ENCODE peak calls at places on chromosome 1, in ten cellular contexts. Y, L, G, K, D, W, E, J, N and A are unnamed samples.

GRCh38 chr1:175272361-175272760 is 79.8 kb upstream of the KIAA0040 start:
- DNase-seq in Y (no peak), L (no peak), G (no peak), K (no peak), D (no peak), W (no peak), E (no peak), J (no peak), N (no peak), A (no peak)

GRCh38 chr1:222310830-222311229 is 237.1 kb downstream of the HHIPL2 start:
- DNase-seq in Y (no peak), L (no peak), G (no peak), K (no peak), D (no peak), W (no peak), E (no peak), J (no peak), N (no peak), A (no peak)

GRCh38 chr1:53500184-53501064 is 41.2 kb downstream of the DMRTB1 start:
- DNase-seq in Y (no peak), L (no peak), G (no peak), K (no peak), D (no peak), W (no peak), E (no peak), J (no peak), N (no peak), A (no peak)

GRCh38 chr1:87979079-87979478 is 650.4 kb downstream of the LMO4 start:
- DNase-seq in Y (no peak), L (no peak), G (no peak), K (no peak), D (no peak), W (no peak), E (no peak), J (no peak), N (no peak), A (no peak)

GRCh38 chr1:58082596-58082995 is 463.9 kb downstream of the OMA1 start:
- DNase-seq in Y (no peak), L (no peak), G (no peak), K (no peak), D (no peak), W (no peak), E (no peak), J (no peak), N (no peak), A (no peak)

GRCh38 chr1:21901986-21902377 is 35.1 kb downstream of the HSPG2 start:
- DNase-seq in Y (no peak), L (no peak), G (no peak), K (no peak), D (no peak), W (no peak), E (no peak), J (no peak), N (no peak), A (no peak)

GRCh38 chr1:240998024-240998423 is 359.0 kb downstream of the RGS7 start:
- DNase-seq in Y (no peak), L (no peak), G (no peak), K (no peak), D (no peak), W (no peak), E (no peak), J (no peak), N (no peak), A (no peak)

GRCh38 chr1:94658221-94658620 is 116.7 kb upstream of the F3 start:
- DNase-seq in Y (no peak), L (no peak), G (no peak), K (no peak), D (no peak), W (no peak), E (no peak), J (peak), N (peak), A (no peak)

GRCh38 chr1:228174482-228175315 is 9.1 kb downstream of the IBA57 start:
- DNase-seq in Y (peak), L (no peak), G (no peak), K (peak), D (no peak), W (no peak), E (peak), J (no peak), N (peak), A (peak)

GRCh38 chr1:89826594-89826993 is 5.8 kb downstream of the LRRC8D start:
- DNase-seq in Y (no peak), L (no peak), G (no peak), K (no peak), D (no peak), W (no peak), E (no peak), J (peak), N (no peak), A (no peak)

GRCh38 chr1:244273845-244274619 is 177.7 kb downstream of the ADSS2 start:
- DNase-seq in Y (peak), L (peak), G (peak), K (no peak), D (peak), W (peak), E (no peak), J (no peak), N (no peak), A (peak)

GRCh38 chr1:53919675-53920066 is 25.7 kb downstream of the DIO1 start:
- DNase-seq in Y (no peak), L (no peak), G (no peak), K (no peak), D (no peak), W (no peak), E (no peak), J (no peak), N (no peak), A (no peak)

GRCh38 chr1:69765941-69766340 is 198.2 kb downstream of the LRRC7 start:
- DNase-seq in Y (no peak), L (no peak), G (no peak), K (no peak), D (no peak), W (no peak), E (no peak), J (no peak), N (no peak), A (no peak)

GRCh38 chr1:47178665-47179022 is 11.2 kb downstream of the PDZK1IP1 start:
- DNase-seq in Y (no peak), L (no peak), G (no peak), K (no peak), D (no peak), W (peak), E (no peak), J (no peak), N (no peak), A (no peak)

GRCh38 chr1:63330331-63330916 is 8.1 kb downstream of the FOXD3 start:
- DNase-seq in Y (no peak), L (no peak), G (no peak), K (no peak), D (no peak), W (no peak), E (no peak), J (no peak), N (peak), A (no peak)

GRCh38 chr1:229557214-229557850 is 1.2 kb downstream of the ABCB10 start:
- DNase-seq in Y (no peak), L (no peak), G (no peak), K (no peak), D (no peak), W (no peak), E (no peak), J (peak), N (no peak), A (no peak)

GRCh38 chr1:203526572-203526971 is 32.6 kb downstream of the OPTC start:
- DNase-seq in Y (no peak), L (no peak), G (no peak), K (no peak), D (no peak), W (no peak), E (no peak), J (no peak), N (no peak), A (peak)

GRCh38 chr1:195745170-195746009 is 862.9 kb downstream of the KCNT2 start:
- DNase-seq in Y (no peak), L (no peak), G (no peak), K (no peak), D (no peak), W (no peak), E (no peak), J (no peak), N (no peak), A (no peak)

GRCh38 chr1:73556270-73556669 is 641.7 kb downstream of the LRRIQ3 start:
- DNase-seq in Y (no peak), L (no peak), G (no peak), K (no peak), D (no peak), W (no peak), E (no peak), J (no peak), N (no peak), A (no peak)

GRCh38 chr1:211920141-211920572 is 89.6 kb upstream of the LPGAT1 start:
- DNase-seq in Y (peak), L (no peak), G (no peak), K (peak), D (peak), W (peak), E (no peak), J (no peak), N (no peak), A (peak)

GRCh38 chr1:84620720-84621313 is 46.6 kb upstream of the CTBS start:
- DNase-seq in Y (peak), L (peak), G (peak), K (peak), D (peak), W (peak), E (peak), J (peak), N (peak), A (peak)

GRCh38 chr1:236287757-236288619 is 6.2 kb upstream of the ERO1B start:
- DNase-seq in Y (no peak), L (peak), G (peak), K (no peak), D (no peak), W (no peak), E (peak), J (no peak), N (peak), A (peak)

GRCh38 chr1:62906428-62906886 is 122.5 kb downstream of the ATG4C start:
- DNase-seq in Y (peak), L (no peak), G (no peak), K (no peak), D (no peak), W (no peak), E (peak), J (no peak), N (peak), A (no peak)

GRCh38 chr1:7912743-7913557 is 27.7 kb downstream of the TNFRSF9 start:
- DNase-seq in Y (no peak), L (peak), G (no peak), K (no peak), D (no peak), W (peak), E (no peak), J (no peak), N (no peak), A (no peak)

GRCh38 chr1:223331929-223332328 is 32.0 kb downstream of the SUSD4 start:
- DNase-seq in Y (no peak), L (no peak), G (no peak), K (no peak), D (no peak), W (no peak), E (no peak), J (no peak), N (no peak), A (no peak)

GRCh38 chr1:248858096-248858890 is 592 bp downstream of the ZNF692 start:
- DNase-seq in Y (peak), L (peak), G (peak), K (peak), D (peak), W (peak), E (peak), J (peak), N (peak), A (peak)

GRCh38 chr1:226406401-226406881 is 1.5 kb downstream of the PARP1 start:
- DNase-seq in Y (peak), L (no peak), G (no peak), K (peak), D (no peak), W (no peak), E (no peak), J (peak), N (no peak), A (no peak)

GRCh38 chr1:202547215-202547614 is 163.0 kb downstream of the SYT2 start:
- DNase-seq in Y (no peak), L (no peak), G (no peak), K (no peak), D (no peak), W (no peak), E (no peak), J (no peak), N (no peak), A (no peak)

GRCh38 chr1:69711159-69711930 is 143.6 kb downstream of the LRRC7 start:
- DNase-seq in Y (no peak), L (no peak), G (no peak), K (no peak), D (no peak), W (no peak), E (no peak), J (no peak), N (no peak), A (no peak)

GRCh38 chr1:59098668-59099067 is 198.2 kb upstream of the FGGY start:
- DNase-seq in Y (no peak), L (no peak), G (no peak), K (no peak), D (no peak), W (no peak), E (no peak), J (no peak), N (no peak), A (no peak)

GRCh38 chr1:85295006-85295431 is 18.6 kb upstream of the BCL10 start:
- DNase-seq in Y (no peak), L (no peak), G (no peak), K (no peak), D (no peak), W (no peak), E (no peak), J (no peak), N (no peak), A (no peak)

GRCh38 chr1:27071049-27071416 is 58.4 kb upstream of the TENT5B start:
- DNase-seq in Y (no peak), L (no peak), G (no peak), K (no peak), D (no peak), W (no peak), E (peak), J (no peak), N (no peak), A (no peak)

GRCh38 chr1:41357451-41358151 is 3.6 kb upstream of the FOXO6 start:
- DNase-seq in Y (no peak), L (no peak), G (no peak), K (peak), D (no peak), W (no peak), E (peak), J (no peak), N (peak), A (no peak)

GRCh38 chr1:107139833-107140702 is 771 bp upstream of the NTNG1 start:
- DNase-seq in Y (no peak), L (peak), G (no peak), K (peak), D (no peak), W (no peak), E (peak), J (no peak), N (peak), A (peak)

GRCh38 chr1:25805863-25806225 is 5.9 kb downstream of the SELENON start:
- DNase-seq in Y (no peak), L (no peak), G (no peak), K (no peak), D (no peak), W (peak), E (no peak), J (no peak), N (no peak), A (no peak)

GRCh38 chr1:226617109-226617508 is 68.5 kb downstream of the STUM start:
- DNase-seq in Y (no peak), L (no peak), G (peak), K (peak), D (no peak), W (no peak), E (no peak), J (no peak), N (no peak), A (peak)

GRCh38 chr1:147201276-147201675 is 23.9 kb downstream of the FMO5 start:
- DNase-seq in Y (no peak), L (no peak), G (no peak), K (no peak), D (no peak), W (no peak), E (no peak), J (no peak), N (no peak), A (no peak)

GRCh38 chr1:227940791-227941241 is 6.9 kb downstream of the WNT9A start:
- DNase-seq in Y (no peak), L (no peak), G (peak), K (peak), D (no peak), W (peak), E (no peak), J (no peak), N (no peak), A (peak)

DNA sequence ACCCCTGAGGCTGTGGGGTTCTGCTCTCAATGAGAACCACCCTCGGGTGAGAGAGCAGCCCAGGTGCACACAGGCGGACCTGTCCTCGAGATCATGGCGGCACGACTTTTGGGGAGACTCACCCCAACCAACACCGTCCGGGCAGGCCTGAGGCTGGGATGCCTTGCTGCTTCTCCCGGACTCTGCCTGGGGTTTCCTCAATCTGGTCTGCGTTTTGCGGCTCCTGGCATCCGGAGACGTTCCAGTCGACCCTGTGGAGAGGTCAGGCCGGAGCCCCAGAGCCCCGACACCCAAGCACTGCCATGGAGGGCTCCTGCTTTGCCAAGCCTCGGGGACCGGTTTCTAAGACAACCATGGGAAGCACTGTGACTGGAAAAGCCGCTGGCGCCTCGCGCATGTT is 3879.7 kb downstream of the SRGAP2C start:
- DNase-seq in Y (no peak), L (no peak), G (no peak), K (peak), D (no peak), W (no peak), E (no peak), J (no peak), N (no peak), A (peak)
- TF ChIP-seq EP300 in Y (no peak), L (no peak), G (no peak), K (no peak), D (no peak), W (no peak), E (no peak), J (no peak), N (no peak), A (no peak)

GRCh38 chr1:161855260-161855659 is 89.1 kb downstream of the ATF6 start:
- DNase-seq in Y (no peak), L (no peak), G (no peak), K (no peak), D (no peak), W (no peak), E (no peak), J (no peak), N (no peak), A (no peak)

GRCh38 chr1:161863549-161863948 is 97.4 kb downstream of the ATF6 start:
- DNase-seq in Y (no peak), L (no peak), G (no peak), K (no peak), D (no peak), W (no peak), E (no peak), J (no peak), N (no peak), A (no peak)

DNA sequence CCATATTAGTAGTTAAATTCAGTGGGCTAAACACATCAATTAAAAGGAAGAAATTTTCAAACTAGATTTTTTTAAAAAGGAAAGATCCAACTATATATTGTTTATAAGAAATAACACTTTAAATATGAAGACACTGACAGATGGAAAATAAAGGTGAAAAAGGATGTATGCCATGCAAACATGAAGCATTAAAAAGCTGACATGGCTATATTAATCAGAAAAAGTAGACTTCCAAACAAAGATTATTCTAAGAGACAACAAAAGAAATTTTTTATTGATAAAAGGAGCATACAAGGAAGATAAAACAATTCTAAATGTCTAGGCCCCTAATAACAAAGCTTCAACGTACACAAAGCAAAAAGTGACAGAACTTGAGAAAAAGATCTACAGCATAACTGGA is 92.2 kb downstream of the ATF6 start:
- DNase-seq in Y (no peak), L (no peak), G (no peak), K (no peak), D (no peak), W (no peak), E (no peak), J (no peak), N (no peak), A (no peak)
- TF ChIP-seq EP300 in Y (no peak), L (no peak), G (no peak), K (no peak), D (no peak), W (no peak), E (no peak), J (no peak), N (no peak), A (no peak)

DNA sequence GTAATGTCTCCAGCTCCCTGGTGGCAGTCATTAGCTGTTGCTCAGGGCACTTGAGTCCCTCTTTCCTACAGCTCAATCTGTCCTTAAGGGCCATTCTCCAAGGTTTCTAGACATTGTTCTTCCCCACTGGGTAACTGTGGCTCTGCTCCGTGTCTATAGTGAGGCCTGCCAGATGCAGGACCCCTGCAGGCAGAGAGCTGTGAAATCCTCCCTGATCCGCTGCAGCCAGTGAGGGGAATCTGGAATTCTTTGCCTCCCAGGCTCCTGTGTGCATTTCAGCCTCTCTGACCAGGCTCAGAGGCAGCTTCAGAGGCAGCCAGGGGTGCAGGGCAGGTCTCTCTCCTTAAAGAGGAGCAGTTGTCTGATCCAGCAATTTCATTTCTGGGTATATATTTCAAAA is 14.4 kb upstream of the IGSF21 start:
- DNase-seq in Y (no peak), L (no peak), G (no peak), K (no peak), D (no peak), W (no peak), E (no peak), J (no peak), N (no peak), A (no peak)
- TF ChIP-seq EP300 in Y (no peak), L (no peak), G (no peak), K (no peak), D (no peak), W (no peak), E (no peak), J (no peak), N (no peak), A (no peak)

GRCh38 chr1:30286241-30286983 is 437.0 kb downstream of the MATN1 start:
- DNase-seq in Y (no peak), L (no peak), G (no peak), K (no peak), D (no peak), W (no peak), E (peak), J (no peak), N (peak), A (no peak)
- TF ChIP-seq EP300 in Y (no peak), L (no peak), G (no peak), K (no peak), D (no peak), W (no peak), E (no peak), J (no peak), N (no peak), A (no peak)

GRCh38 chr1:205375816-205376545 is 19.3 kb upstream of the KLHDC8A start:
- DNase-seq in Y (peak), L (peak), G (peak), K (no peak), D (no peak), W (no peak), E (no peak), J (peak), N (no peak), A (no peak)
- TF ChIP-seq EP300 in Y (no peak), L (no peak), G (no peak), K (no peak), D (no peak), W (no peak), E (no peak), J (no peak), N (no peak), A (no peak)

GRCh38 chr1:67942269-67942668 is 108.2 kb downstream of the DIRAS3 start:
- DNase-seq in Y (no peak), L (no peak), G (no peak), K (no peak), D (no peak), W (no peak), E (no peak), J (no peak), N (no peak), A (no peak)

GRCh38 chr1:67939942-67940341 is 106.7 kb upstream of the GNG12 start:
- DNase-seq in Y (no peak), L (no peak), G (no peak), K (no peak), D (no peak), W (no peak), E (peak), J (no peak), N (no peak), A (no peak)

GRCh38 chr1:67941155-67941554 is 107.9 kb upstream of the GNG12 start:
- DNase-seq in Y (no peak), L (no peak), G (no peak), K (no peak), D (no peak), W (no peak), E (no peak), J (no peak), N (no peak), A (no peak)

GRCh38 chr1:67939176-67939751 is 106.0 kb upstream of the GNG12 start:
- DNase-seq in Y (no peak), L (no peak), G (no peak), K (no peak), D (no peak), W (no peak), E (peak), J (no peak), N (no peak), A (no peak)

GRCh38 chr1:67941746-67942145 is 108.5 kb upstream of the GNG12 start:
- DNase-seq in Y (no peak), L (no peak), G (no peak), K (no peak), D (no peak), W (no peak), E (no peak), J (no peak), N (no peak), A (no peak)
- TF ChIP-seq EP300 in Y (no peak), L (no peak), G (no peak), K (no peak), D (no peak), W (no peak), E (no peak), J (no peak), N (no peak), A (no peak)

GRCh38 chr1:44485229-44485932 is 80.3 kb downstream of the RNF220 start:
- DNase-seq in Y (no peak), L (no peak), G (peak), K (no peak), D (no peak), W (no peak), E (no peak), J (no peak), N (no peak), A (no peak)
- TF ChIP-seq EP300 in Y (no peak), L (no peak), G (no peak), K (no peak), D (no peak), W (no peak), E (no peak), J (no peak), N (no peak), A (no peak)